ENCODE peak calls at places on chromosome 21, in eight cellular contexts. H, I, A, N, D, E, V and B are unnamed samples.

GRCh38 chr21:17818158-17819113 is 720 bp downstream of the C21orf91 start:
- DNase-seq in H (peak; percentile 71), I (peak; percentile 35), A (peak; percentile 23), N (peak; percentile 48), D (no peak), E (peak; percentile 11), V (peak; percentile 72), B (peak; percentile 45)

GRCh38 chr21:37435719-37436118 is 69.1 kb downstream of the DYRK1A start:
- DNase-seq in H (no peak), I (no peak), A (no peak), N (no peak), D (no peak), E (no peak), V (no peak), B (no peak)

GRCh38 chr21:18449586-18449985 is 46.0 kb upstream of the TMPRSS15 start:
- DNase-seq in H (no peak), I (no peak), A (no peak), N (no peak), D (no peak), E (no peak), V (no peak), B (no peak)

GRCh38 chr21:23950344-23950743 is 1656.9 kb downstream of the MRPL39 start:
- DNase-seq in H (no peak), I (no peak), A (no peak), N (no peak), D (no peak), E (no peak), V (no peak), B (no peak)

GRCh38 chr21:35732788-35733187 is 327.5 kb downstream of the SETD4 start:
- DNase-seq in H (no peak), I (no peak), A (no peak), N (no peak), D (no peak), E (no peak), V (no peak), B (no peak)

GRCh38 chr21:35648512-35648911 is 411.8 kb downstream of the SETD4 start:
- DNase-seq in H (no peak), I (no peak), A (no peak), N (no peak), D (no peak), E (no peak), V (no peak), B (no peak)

GRCh38 chr21:36706482-36706852 is 7.6 kb downstream of the SIM2 start:
- DNase-seq in H (no peak), I (no peak), A (no peak), N (no peak), D (no peak), E (no peak), V (no peak), B (no peak)

GRCh38 chr21:33105088-33105487 is 35.1 kb downstream of the OLIG1 start:
- DNase-seq in H (no peak), I (no peak), A (no peak), N (no peak), D (no peak), E (no peak), V (no peak), B (no peak)

GRCh38 chr21:43340491-43341348 is 86.2 kb downstream of the SIK1 start:
- DNase-seq in H (no peak), I (no peak), A (peak; percentile 95), N (no peak), D (no peak), E (peak; percentile 98), V (no peak), B (peak; percentile 93)

GRCh38 chr21:33894736-33895288 is 20.8 kb downstream of the ATP5PO start:
- DNase-seq in H (peak; percentile 59), I (peak; percentile 77), A (peak; percentile 89), N (peak; percentile 84), D (no peak), E (peak; percentile 77), V (peak; percentile 63), B (peak; percentile 87)

GRCh38 chr21:36698160-36699025 is 522 bp upstream of the SIM2 start:
- DNase-seq in H (no peak), I (no peak), A (peak; percentile 15), N (no peak), D (no peak), E (peak; percentile 62), V (no peak), B (no peak)

GRCh38 chr21:37631319-37632117 is 264.9 kb downstream of the DYRK1A start:
- DNase-seq in H (no peak), I (peak; percentile 25), A (no peak), N (no peak), D (no peak), E (peak; percentile 29), V (no peak), B (no peak)

GRCh38 chr21:28226563-28226962 is 766.1 kb downstream of the LTN1 start:
- DNase-seq in H (no peak), I (no peak), A (no peak), N (no peak), D (no peak), E (no peak), V (no peak), B (no peak)

GRCh38 chr21:32826317-32827167 is 55.0 kb upstream of the PAXBP1 start:
- DNase-seq in H (no peak), I (no peak), A (peak; percentile 63), N (no peak), D (peak; percentile 32), E (peak; percentile 63), V (no peak), B (peak; percentile 64)

GRCh38 chr21:33655591-33656221 is 13.4 kb downstream of the ITSN1 start:
- DNase-seq in H (no peak), I (no peak), A (peak; percentile 97), N (no peak), D (peak; percentile 91), E (peak; percentile 91), V (no peak), B (peak; percentile 87)

GRCh38 chr21:35394049-35394448 is 344.9 kb upstream of the RUNX1 start:
- DNase-seq in H (no peak), I (no peak), A (no peak), N (no peak), D (no peak), E (no peak), V (no peak), B (no peak)

GRCh38 chr21:35179990-35180557 is 131.0 kb upstream of the RUNX1 start:
- DNase-seq in H (no peak), I (no peak), A (peak; percentile 94), N (no peak), D (peak; percentile 33), E (no peak), V (no peak), B (peak; percentile 90)

GRCh38 chr21:34243562-34243961 is 120.2 kb upstream of the KCNE2 start:
- DNase-seq in H (no peak), I (no peak), A (peak; percentile 11), N (no peak), D (peak; percentile 5), E (peak; percentile 16), V (no peak), B (peak; percentile 66)

GRCh38 chr21:21624674-21625073 is 626.5 kb downstream of the NCAM2 start:
- DNase-seq in H (no peak), I (no peak), A (peak; percentile 70), N (no peak), D (no peak), E (no peak), V (no peak), B (peak; percentile 69)

GRCh38 chr21:31874817-31875216 is 2.0 kb downstream of the HUNK start:
- DNase-seq in H (peak; percentile 61), I (no peak), A (no peak), N (peak; percentile 47), D (no peak), E (no peak), V (no peak), B (no peak)

GRCh38 chr21:21688877-21689276 is 690.7 kb downstream of the NCAM2 start:
- DNase-seq in H (no peak), I (no peak), A (peak; percentile 37), N (no peak), D (no peak), E (no peak), V (no peak), B (peak; percentile 44)

GRCh38 chr21:46346296-46347202 is 22.6 kb downstream of the PCNT start:
- DNase-seq in H (no peak), I (no peak), A (no peak), N (no peak), D (no peak), E (no peak), V (no peak), B (no peak)

GRCh38 chr21:35070436-35070835 is 21.3 kb upstream of the RUNX1 start:
- DNase-seq in H (no peak), I (no peak), A (no peak), N (no peak), D (no peak), E (no peak), V (no peak), B (no peak)

GRCh38 chr21:26965091-26965566 is 1.8 kb downstream of the ADAMTS5 start:
- DNase-seq in H (no peak), I (no peak), A (no peak), N (peak; percentile 39), D (no peak), E (no peak), V (no peak), B (no peak)
- H3K4me3 ChIP-seq in H (no peak overlapping the region), I (peak overlapping the region; percentile 71), A (peak overlapping the region; percentile 65), N (peak overlapping the region; percentile 73), D (peak overlapping the region; percentile 39), E (no peak overlapping the region), V (no peak overlapping the region), B (peak overlapping the region; percentile 77)

DNA sequence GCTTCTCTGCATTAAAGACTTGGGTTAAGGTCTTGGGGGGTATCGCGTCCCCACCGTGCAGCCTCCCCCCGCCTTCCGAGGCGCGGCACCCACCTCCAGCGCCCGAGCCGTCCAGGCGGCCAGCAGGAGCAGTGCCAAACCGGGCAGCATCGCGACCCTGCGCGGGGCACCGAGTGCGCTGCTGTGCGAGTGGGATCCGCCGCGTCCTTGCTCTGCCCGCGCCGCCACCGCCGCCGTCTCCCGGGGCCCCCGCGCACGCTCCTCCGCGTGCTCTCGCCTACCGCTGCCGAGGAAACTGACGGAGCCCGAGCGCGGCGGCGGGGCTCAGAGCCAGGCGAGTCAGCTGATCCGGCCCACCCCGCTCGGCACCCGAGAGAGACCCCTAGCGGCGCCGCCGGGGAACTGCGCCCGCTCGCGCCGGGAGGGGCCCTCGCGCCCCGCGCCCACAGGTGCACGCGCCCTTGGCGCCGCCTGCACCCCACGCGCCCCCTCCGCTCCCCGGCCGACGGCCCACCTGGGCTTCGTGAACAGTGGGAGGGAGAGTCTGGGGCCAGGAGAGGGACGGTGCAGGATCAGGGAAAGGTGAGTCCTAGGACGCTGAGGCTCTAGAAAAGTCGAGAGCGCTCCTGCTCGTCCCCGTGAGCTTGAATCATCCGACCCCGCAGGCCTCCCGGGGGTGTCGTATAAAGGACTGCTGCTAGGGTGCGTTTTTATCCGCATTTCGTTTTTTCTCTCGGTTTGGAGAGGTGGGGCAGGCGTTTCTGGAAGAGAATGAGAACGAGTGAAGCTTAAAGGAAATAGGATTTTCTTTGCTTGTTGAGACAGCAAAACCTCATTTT is at the start of gene APP:
- DNase-seq in H (peak; percentile 88), I (peak; percentile 90), A (peak; percentile 70), N (peak; percentile 90), D (no peak), E (peak; percentile 57), V (peak; percentile 80), B (peak; percentile 79)
- H3K4me3 ChIP-seq in H (peak within 1 kb of the TSS; percentile 80), I (peak within 1 kb of the TSS; percentile 97), A (peak within 1 kb of the TSS; percentile 62), N (peak within 1 kb of the TSS; percentile 91), D (peak within 1 kb of the TSS; percentile 81), E (peak within 1 kb of the TSS; percentile 87), V (peak within 1 kb of the TSS; percentile 74), B (peak within 1 kb of the TSS; percentile 94)

GRCh38 chr21:39181205-39181818 is 1.9 kb downstream of the PSMG1 start:
- DNase-seq in H (no peak), I (no peak), A (no peak), N (no peak), D (no peak), E (no peak), V (no peak), B (no peak)
- H3K4me3 ChIP-seq in H (no peak overlapping the region), I (no peak overlapping the region), A (no peak overlapping the region), N (no peak overlapping the region), D (peak overlapping the region; percentile 89), E (no peak overlapping the region), V (no peak overlapping the region), B (peak overlapping the region; percentile 90)

GRCh38 chr21:41950941-41951408 is 2.8 kb downstream of the C2CD2 start:
- DNase-seq in H (no peak), I (no peak), A (no peak), N (no peak), D (no peak), E (no peak), V (no peak), B (no peak)
- H3K4me3 ChIP-seq in H (no peak overlapping the region), I (no peak overlapping the region), A (no peak overlapping the region), N (peak overlapping the region; percentile 2), D (no peak overlapping the region), E (no peak overlapping the region), V (no peak overlapping the region), B (no peak overlapping the region)